ENCODE peak calls at places on chromosomes 3 and 15, in eight cellular contexts. One of them, this sample, is unnamed.

GRCh38 chr3:190076138-190076537 is 44.6 kb downstream of the P3H2 start:
- DNase-seq in AG09309: no peak
- DNase-seq in psoas muscle: no peak
- DNase-seq in lower lobe of right lung: no peak
- DNase-seq in endodermal cell: no peak
- DNase-seq in BJ: no peak
- DNase-seq in cardiac muscle cell: peak; percentile 44
- DNase-seq in right atrium auricular region: no peak
- DNase-seq in this sample: peak; percentile 60

GRCh38 chr3:60579734-60580133 is 671.5 kb downstream of the FHIT start:
- DNase-seq in AG09309: peak; percentile 75
- DNase-seq in psoas muscle: no peak
- DNase-seq in lower lobe of right lung: no peak
- DNase-seq in endodermal cell: no peak
- DNase-seq in BJ: peak; percentile 41
- DNase-seq in cardiac muscle cell: peak; percentile 32
- DNase-seq in right atrium auricular region: no peak
- DNase-seq in this sample: peak; percentile 89

GRCh38 chr3:191912616-191913204 is 451.7 kb downstream of the PYDC2 start:
- DNase-seq in AG09309: no peak
- DNase-seq in psoas muscle: no peak
- DNase-seq in lower lobe of right lung: no peak
- DNase-seq in endodermal cell: no peak
- DNase-seq in BJ: no peak
- DNase-seq in cardiac muscle cell: no peak
- DNase-seq in right atrium auricular region: no peak
- DNase-seq in this sample: no peak

GRCh38 chr3:36065321-36065720 is 315.0 kb upstream of the STAC start:
- DNase-seq in AG09309: no peak
- DNase-seq in psoas muscle: no peak
- DNase-seq in lower lobe of right lung: no peak
- DNase-seq in endodermal cell: no peak
- DNase-seq in BJ: no peak
- DNase-seq in cardiac muscle cell: no peak
- DNase-seq in right atrium auricular region: no peak
- DNase-seq in this sample: no peak

GRCh38 chr3:165532851-165533250 is 304.4 kb downstream of the BCHE start:
- DNase-seq in AG09309: no peak
- DNase-seq in psoas muscle: no peak
- DNase-seq in lower lobe of right lung: no peak
- DNase-seq in endodermal cell: no peak
- DNase-seq in BJ: no peak
- DNase-seq in cardiac muscle cell: no peak
- DNase-seq in right atrium auricular region: no peak
- DNase-seq in this sample: no peak

GRCh38 chr15:66803182-66803729 is 101.2 kb downstream of the SMAD6 start:
- DNase-seq in AG09309: peak; percentile 89
- DNase-seq in psoas muscle: peak; percentile 92
- DNase-seq in lower lobe of right lung: peak; percentile 93
- DNase-seq in endodermal cell: peak; percentile 95
- DNase-seq in BJ: peak; percentile 91
- DNase-seq in cardiac muscle cell: peak; percentile 99
- DNase-seq in right atrium auricular region: peak; percentile 96
- DNase-seq in this sample: peak; percentile 96

GRCh38 chr3:151896662-151897012 is 23.2 kb downstream of the SUCNR1 start:
- DNase-seq in AG09309: no peak
- DNase-seq in psoas muscle: no peak
- DNase-seq in lower lobe of right lung: no peak
- DNase-seq in endodermal cell: no peak
- DNase-seq in BJ: no peak
- DNase-seq in cardiac muscle cell: no peak
- DNase-seq in right atrium auricular region: no peak
- DNase-seq in this sample: peak; percentile 29

GRCh38 chr3:65005481-65005880 is 317.7 kb upstream of the ADAMTS9 start:
- DNase-seq in AG09309: no peak
- DNase-seq in psoas muscle: no peak
- DNase-seq in lower lobe of right lung: no peak
- DNase-seq in endodermal cell: no peak
- DNase-seq in BJ: no peak
- DNase-seq in cardiac muscle cell: no peak
- DNase-seq in right atrium auricular region: no peak
- DNase-seq in this sample: peak; percentile 40

GRCh38 chr3:101248786-101249185 is 71.6 kb downstream of the IMPG2 start:
- DNase-seq in AG09309: no peak
- DNase-seq in psoas muscle: no peak
- DNase-seq in lower lobe of right lung: no peak
- DNase-seq in endodermal cell: no peak
- DNase-seq in BJ: no peak
- DNase-seq in cardiac muscle cell: no peak
- DNase-seq in right atrium auricular region: no peak
- DNase-seq in this sample: no peak

GRCh38 chr3:65729553-65729952 is 309.2 kb downstream of the MAGI1 start:
- DNase-seq in AG09309: peak; percentile 29
- DNase-seq in psoas muscle: no peak
- DNase-seq in lower lobe of right lung: no peak
- DNase-seq in endodermal cell: no peak
- DNase-seq in BJ: peak; percentile 29
- DNase-seq in cardiac muscle cell: peak; percentile 93
- DNase-seq in right atrium auricular region: no peak
- DNase-seq in this sample: peak; percentile 81

GRCh38 chr3:37668431-37668830 is 193.2 kb upstream of the CTDSPL start:
- DNase-seq in AG09309: no peak
- DNase-seq in psoas muscle: no peak
- DNase-seq in lower lobe of right lung: no peak
- DNase-seq in endodermal cell: no peak
- DNase-seq in BJ: no peak
- DNase-seq in cardiac muscle cell: peak; percentile 33
- DNase-seq in right atrium auricular region: peak; percentile 69
- DNase-seq in this sample: peak; percentile 34

GRCh38 chr3:86794336-86795065 is 196.4 kb downstream of the VGLL3 start:
- DNase-seq in AG09309: no peak
- DNase-seq in psoas muscle: no peak
- DNase-seq in lower lobe of right lung: no peak
- DNase-seq in endodermal cell: no peak
- DNase-seq in BJ: no peak
- DNase-seq in cardiac muscle cell: peak; percentile 48
- DNase-seq in right atrium auricular region: no peak
- DNase-seq in this sample: peak; percentile 40

GRCh38 chr3:137992592-137992991 is 17.4 kb upstream of the CLDN18 start:
- DNase-seq in AG09309: no peak
- DNase-seq in psoas muscle: no peak
- DNase-seq in lower lobe of right lung: no peak
- DNase-seq in endodermal cell: no peak
- DNase-seq in BJ: no peak
- DNase-seq in cardiac muscle cell: peak; percentile 5
- DNase-seq in right atrium auricular region: no peak
- DNase-seq in this sample: peak; percentile 20

GRCh38 chr3:99188936-99189335 is 287.4 kb upstream of the DCBLD2 start:
- DNase-seq in AG09309: no peak
- DNase-seq in psoas muscle: no peak
- DNase-seq in lower lobe of right lung: no peak
- DNase-seq in endodermal cell: no peak
- DNase-seq in BJ: no peak
- DNase-seq in cardiac muscle cell: no peak
- DNase-seq in right atrium auricular region: no peak
- DNase-seq in this sample: no peak

GRCh38 chr15:39198044-39198625 is 382.7 kb upstream of the THBS1 start:
- DNase-seq in AG09309: no peak
- DNase-seq in psoas muscle: no peak
- DNase-seq in lower lobe of right lung: no peak
- DNase-seq in endodermal cell: no peak
- DNase-seq in BJ: no peak
- DNase-seq in cardiac muscle cell: no peak
- DNase-seq in right atrium auricular region: no peak
- DNase-seq in this sample: no peak

GRCh38 chr15:63876085-63876662 is 42.4 kb upstream of the HERC1 start:
- DNase-seq in AG09309: no peak
- DNase-seq in psoas muscle: no peak
- DNase-seq in lower lobe of right lung: no peak
- DNase-seq in endodermal cell: peak; percentile 18
- DNase-seq in BJ: no peak
- DNase-seq in cardiac muscle cell: no peak
- DNase-seq in right atrium auricular region: no peak
- DNase-seq in this sample: no peak

GRCh38 chr3:62142696-62143095 is 230.7 kb downstream of the FEZF2 start:
- DNase-seq in AG09309: no peak
- DNase-seq in psoas muscle: no peak
- DNase-seq in lower lobe of right lung: no peak
- DNase-seq in endodermal cell: peak; percentile 72
- DNase-seq in BJ: no peak
- DNase-seq in cardiac muscle cell: no peak
- DNase-seq in right atrium auricular region: no peak
- DNase-seq in this sample: no peak

GRCh38 chr3:180059351-180059750 is 22.6 kb upstream of the PEX5L start:
- DNase-seq in AG09309: peak; percentile 7
- DNase-seq in psoas muscle: no peak
- DNase-seq in lower lobe of right lung: no peak
- DNase-seq in endodermal cell: no peak
- DNase-seq in BJ: no peak
- DNase-seq in cardiac muscle cell: no peak
- DNase-seq in right atrium auricular region: no peak
- DNase-seq in this sample: peak; percentile 70

GRCh38 chr3:186213946-186214345 is 105.1 kb upstream of the ETV5 start:
- DNase-seq in AG09309: peak; percentile 10
- DNase-seq in psoas muscle: no peak
- DNase-seq in lower lobe of right lung: no peak
- DNase-seq in endodermal cell: no peak
- DNase-seq in BJ: no peak
- DNase-seq in cardiac muscle cell: no peak
- DNase-seq in right atrium auricular region: no peak
- DNase-seq in this sample: peak; percentile 50

GRCh38 chr15:87656373-87656772 is 600.2 kb downstream of the NTRK3 start:
- DNase-seq in AG09309: no peak
- DNase-seq in psoas muscle: no peak
- DNase-seq in lower lobe of right lung: no peak
- DNase-seq in endodermal cell: no peak
- DNase-seq in BJ: no peak
- DNase-seq in cardiac muscle cell: no peak
- DNase-seq in right atrium auricular region: no peak
- DNase-seq in this sample: no peak

GRCh38 chr3:160941885-160942494 is 163.2 kb downstream of the B3GALNT1 start:
- DNase-seq in AG09309: peak; percentile 29
- DNase-seq in psoas muscle: peak; percentile 16
- DNase-seq in lower lobe of right lung: no peak
- DNase-seq in endodermal cell: peak; percentile 88
- DNase-seq in BJ: no peak
- DNase-seq in cardiac muscle cell: peak; percentile 82
- DNase-seq in right atrium auricular region: peak; percentile 78
- DNase-seq in this sample: peak; percentile 76

GRCh38 chr3:187850256-187851010 is 105.2 kb upstream of the BCL6 start:
- DNase-seq in AG09309: no peak
- DNase-seq in psoas muscle: peak; percentile 50
- DNase-seq in lower lobe of right lung: peak; percentile 64
- DNase-seq in endodermal cell: no peak
- DNase-seq in BJ: no peak
- DNase-seq in cardiac muscle cell: no peak
- DNase-seq in right atrium auricular region: no peak
- DNase-seq in this sample: no peak

GRCh38 chr3:12830785-12831581 is 10.4 kb downstream of the RPL32 start:
- DNase-seq in AG09309: no peak
- DNase-seq in psoas muscle: no peak
- DNase-seq in lower lobe of right lung: no peak
- DNase-seq in endodermal cell: no peak
- DNase-seq in BJ: no peak
- DNase-seq in cardiac muscle cell: no peak
- DNase-seq in right atrium auricular region: no peak
- DNase-seq in this sample: no peak
- TF ChIP-seq CTCF in AG09309: peak; percentile 11
- TF ChIP-seq CTCF in psoas muscle: peak; percentile 11
- TF ChIP-seq CTCF in lower lobe of right lung: no peak
- TF ChIP-seq CTCF in endodermal cell: peak; percentile 56
- TF ChIP-seq CTCF in BJ: no peak
- TF ChIP-seq CTCF in cardiac muscle cell: peak; percentile 18
- TF ChIP-seq CTCF in right atrium auricular region: no peak
- TF ChIP-seq CTCF in this sample: peak; percentile 25

DNA sequence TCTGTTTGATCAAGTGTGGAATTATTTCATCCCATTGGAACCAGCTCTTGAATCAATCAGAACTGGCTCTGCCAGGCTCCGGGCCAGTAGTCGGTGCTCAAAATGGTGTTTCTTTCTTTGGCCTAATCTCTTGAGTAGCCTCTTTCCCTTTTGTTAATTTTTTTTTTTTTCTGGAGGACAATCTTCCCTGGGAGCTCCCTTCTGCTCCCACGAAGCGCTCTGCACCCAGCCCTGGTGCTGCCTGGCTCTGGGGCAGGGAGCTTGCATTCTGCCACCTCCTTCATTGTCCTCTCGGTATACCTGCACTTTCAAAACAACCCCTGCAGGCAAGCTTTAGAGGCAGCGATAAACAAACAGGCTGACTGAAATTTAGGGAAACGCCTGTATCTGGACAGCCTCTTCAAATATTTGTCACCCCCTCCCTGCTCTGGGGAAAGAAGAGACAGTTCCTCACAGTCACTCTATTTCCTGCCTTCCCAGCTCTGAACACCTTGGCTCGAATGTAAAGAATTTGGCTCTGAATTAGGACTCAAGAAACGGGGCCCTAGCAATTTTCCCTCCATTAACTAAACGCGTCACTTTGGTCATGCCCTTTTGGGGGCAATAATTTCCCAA is 1.1 kb upstream of the THSD4 start:
- DNase-seq in AG09309: no peak
- DNase-seq in psoas muscle: no peak
- DNase-seq in lower lobe of right lung: no peak
- DNase-seq in endodermal cell: peak; percentile 75
- DNase-seq in BJ: no peak
- DNase-seq in cardiac muscle cell: no peak
- DNase-seq in right atrium auricular region: no peak
- DNase-seq in this sample: no peak
- H3K4me3 ChIP-seq in AG09309: no peak overlapping the region
- H3K4me3 ChIP-seq in psoas muscle: no peak overlapping the region
- H3K4me3 ChIP-seq in lower lobe of right lung: no peak overlapping the region
- H3K4me3 ChIP-seq in endodermal cell: peak overlapping the region; percentile 64
- H3K4me3 ChIP-seq in BJ: no peak overlapping the region
- H3K4me3 ChIP-seq in cardiac muscle cell: no peak overlapping the region
- H3K4me3 ChIP-seq in right atrium auricular region: no peak overlapping the region
- H3K4me3 ChIP-seq in this sample: no peak overlapping the region

GRCh38 chr3:93969997-93970396 is 3.7 kb downstream of the PROS1 start:
- DNase-seq in AG09309: no peak
- DNase-seq in psoas muscle: no peak
- DNase-seq in lower lobe of right lung: no peak
- DNase-seq in endodermal cell: no peak
- DNase-seq in BJ: no peak
- DNase-seq in cardiac muscle cell: peak; percentile 19
- DNase-seq in right atrium auricular region: no peak
- DNase-seq in this sample: no peak
- TF ChIP-seq CTCF in AG09309: no peak
- TF ChIP-seq CTCF in psoas muscle: no peak
- TF ChIP-seq CTCF in lower lobe of right lung: no peak
- TF ChIP-seq CTCF in endodermal cell: no peak
- TF ChIP-seq CTCF in BJ: no peak
- TF ChIP-seq CTCF in cardiac muscle cell: no peak
- TF ChIP-seq CTCF in right atrium auricular region: no peak
- TF ChIP-seq CTCF in this sample: no peak

GRCh38 chr3:12797124-12797891 is 828 bp downstream of the CAND2 start:
- DNase-seq in AG09309: no peak
- DNase-seq in psoas muscle: no peak
- DNase-seq in lower lobe of right lung: no peak
- DNase-seq in endodermal cell: no peak
- DNase-seq in BJ: no peak
- DNase-seq in cardiac muscle cell: no peak
- DNase-seq in right atrium auricular region: no peak
- DNase-seq in this sample: no peak
- H3K4me3 ChIP-seq in AG09309: no peak overlapping the region
- H3K4me3 ChIP-seq in psoas muscle: peak overlapping the region; percentile 84
- H3K4me3 ChIP-seq in lower lobe of right lung: peak overlapping the region; percentile 67
- H3K4me3 ChIP-seq in endodermal cell: no peak overlapping the region
- H3K4me3 ChIP-seq in BJ: peak overlapping the region; percentile 46
- H3K4me3 ChIP-seq in cardiac muscle cell: peak overlapping the region; percentile 64
- H3K4me3 ChIP-seq in right atrium auricular region: peak overlapping the region; percentile 71
- H3K4me3 ChIP-seq in this sample: no peak overlapping the region

GRCh38 chr3:118760611-118761606 is 273.7 kb downstream of the IGSF11 start:
- DNase-seq in AG09309: no peak
- DNase-seq in psoas muscle: no peak
- DNase-seq in lower lobe of right lung: no peak
- DNase-seq in endodermal cell: peak; percentile 80
- DNase-seq in BJ: no peak
- DNase-seq in cardiac muscle cell: no peak
- DNase-seq in right atrium auricular region: no peak
- DNase-seq in this sample: no peak
- TF ChIP-seq CTCF in AG09309: no peak
- TF ChIP-seq CTCF in psoas muscle: no peak
- TF ChIP-seq CTCF in lower lobe of right lung: no peak
- TF ChIP-seq CTCF in endodermal cell: peak; percentile 78
- TF ChIP-seq CTCF in BJ: no peak
- TF ChIP-seq CTCF in cardiac muscle cell: no peak
- TF ChIP-seq CTCF in right atrium auricular region: no peak
- TF ChIP-seq CTCF in this sample: no peak

This sample was measured in fibroblast of mammary gland.